ENCODE peak calls at places on chromosomes 2 and 18, in nine cellular contexts. One of them, this sample, is unnamed.

GRCh38 chr2:169741-170140 is 94.1 kb downstream of the SH3YL1 start:
- DNase-seq in NCI-H1694 treated with DMSO at 0.1 percent for 48 hours: no peak
- DNase-seq in GM12865: no peak
- DNase-seq in uterus: no peak
- DNase-seq in NCI-H748 treated with DMSO at 0.1 percent for 48 hours: no peak
- DNase-seq in transverse colon: no peak
- DNase-seq in right cardiac atrium: no peak
- DNase-seq in A549: no peak
- DNase-seq in Right ventricle myocardium superior: no peak
- DNase-seq in this sample: no peak

GRCh38 chr2:155372969-155373368 is 674.5 kb downstream of the KCNJ3 start:
- DNase-seq in NCI-H1694 treated with DMSO at 0.1 percent for 48 hours: peak
- DNase-seq in NCI-H748 treated with DMSO at 0.1 percent for 48 hours: peak
- DNase-seq in right cardiac atrium: no peak
- DNase-seq in Right ventricle myocardium superior: no peak
- DNase-seq in uterus: no peak
- DNase-seq in A549: no peak
- DNase-seq in transverse colon: no peak
- DNase-seq in GM12865: no peak
- DNase-seq in this sample: peak

GRCh38 chr2:36589230-36589630 is 8.7 kb downstream of the FEZ2 start:
- DNase-seq in A549: no peak
- DNase-seq in NCI-H748 treated with DMSO at 0.1 percent for 48 hours: no peak
- DNase-seq in Right ventricle myocardium superior: no peak
- DNase-seq in transverse colon: no peak
- DNase-seq in uterus: no peak
- DNase-seq in NCI-H1694 treated with DMSO at 0.1 percent for 48 hours: no peak
- DNase-seq in right cardiac atrium: no peak
- DNase-seq in GM12865: no peak
- DNase-seq in this sample: no peak

GRCh38 chr18:26493021-26493420 is 55.3 kb downstream of the KCTD1 start:
- DNase-seq in NCI-H748 treated with DMSO at 0.1 percent for 48 hours: no peak
- DNase-seq in uterus: no peak
- DNase-seq in GM12865: no peak
- DNase-seq in Right ventricle myocardium superior: no peak
- DNase-seq in transverse colon: no peak
- DNase-seq in right cardiac atrium: no peak
- DNase-seq in A549: no peak
- DNase-seq in NCI-H1694 treated with DMSO at 0.1 percent for 48 hours: no peak
- DNase-seq in this sample: no peak

GRCh38 chr2:1556776-1557466 is 143.7 kb downstream of the TPO start:
- DNase-seq in uterus: no peak
- DNase-seq in transverse colon: no peak
- DNase-seq in GM12865: no peak
- DNase-seq in Right ventricle myocardium superior: no peak
- DNase-seq in NCI-H1694 treated with DMSO at 0.1 percent for 48 hours: no peak
- DNase-seq in A549: peak
- DNase-seq in NCI-H748 treated with DMSO at 0.1 percent for 48 hours: no peak
- DNase-seq in right cardiac atrium: peak
- DNase-seq in this sample: no peak

GRCh38 chr2:222756951-222757645 is 85.6 kb downstream of the MOGAT1 start:
- DNase-seq in GM12865: no peak
- DNase-seq in Right ventricle myocardium superior: no peak
- DNase-seq in uterus: no peak
- DNase-seq in A549: peak
- DNase-seq in NCI-H748 treated with DMSO at 0.1 percent for 48 hours: no peak
- DNase-seq in transverse colon: no peak
- DNase-seq in right cardiac atrium: no peak
- DNase-seq in NCI-H1694 treated with DMSO at 0.1 percent for 48 hours: no peak
- DNase-seq in this sample: no peak

GRCh38 chr18:21191596-21192307 is 50.3 kb upstream of the GREB1L start:
- DNase-seq in NCI-H1694 treated with DMSO at 0.1 percent for 48 hours: no peak
- DNase-seq in right cardiac atrium: peak
- DNase-seq in uterus: peak
- DNase-seq in Right ventricle myocardium superior: peak
- DNase-seq in transverse colon: peak
- DNase-seq in A549: peak
- DNase-seq in GM12865: peak
- DNase-seq in NCI-H748 treated with DMSO at 0.1 percent for 48 hours: peak
- DNase-seq in this sample: peak

GRCh38 chr18:13568443-13569392 is 157.6 kb downstream of the FAM210A start:
- DNase-seq in Right ventricle myocardium superior: no peak
- DNase-seq in uterus: no peak
- DNase-seq in A549: no peak
- DNase-seq in NCI-H748 treated with DMSO at 0.1 percent for 48 hours: no peak
- DNase-seq in right cardiac atrium: no peak
- DNase-seq in transverse colon: no peak
- DNase-seq in GM12865: peak
- DNase-seq in NCI-H1694 treated with DMSO at 0.1 percent for 48 hours: no peak
- DNase-seq in this sample: no peak

GRCh38 chr2:31138037-31138962 is at the start of gene GALNT14:
- DNase-seq in A549: peak
- DNase-seq in NCI-H1694 treated with DMSO at 0.1 percent for 48 hours: peak
- DNase-seq in NCI-H748 treated with DMSO at 0.1 percent for 48 hours: peak
- DNase-seq in transverse colon: peak
- DNase-seq in GM12865: peak
- DNase-seq in right cardiac atrium: peak
- DNase-seq in uterus: peak
- DNase-seq in Right ventricle myocardium superior: peak
- DNase-seq in this sample: no peak

GRCh38 chr2:61793389-61793836 is 60.4 kb downstream of the FAM161A start:
- DNase-seq in GM12865: peak
- DNase-seq in A549: peak
- DNase-seq in Right ventricle myocardium superior: peak
- DNase-seq in NCI-H1694 treated with DMSO at 0.1 percent for 48 hours: peak
- DNase-seq in right cardiac atrium: peak
- DNase-seq in uterus: peak
- DNase-seq in NCI-H748 treated with DMSO at 0.1 percent for 48 hours: peak
- DNase-seq in transverse colon: peak
- DNase-seq in this sample: peak

GRCh38 chr18:34772887-34773286 is 62.8 kb downstream of the DTNA start:
- DNase-seq in right cardiac atrium: no peak
- DNase-seq in A549: no peak
- DNase-seq in NCI-H748 treated with DMSO at 0.1 percent for 48 hours: no peak
- DNase-seq in Right ventricle myocardium superior: no peak
- DNase-seq in NCI-H1694 treated with DMSO at 0.1 percent for 48 hours: no peak
- DNase-seq in GM12865: no peak
- DNase-seq in uterus: no peak
- DNase-seq in transverse colon: no peak
- DNase-seq in this sample: no peak

GRCh38 chr2:186917866-186918265 is 68.9 kb upstream of the ZSWIM2 start:
- DNase-seq in right cardiac atrium: no peak
- DNase-seq in NCI-H1694 treated with DMSO at 0.1 percent for 48 hours: no peak
- DNase-seq in transverse colon: no peak
- DNase-seq in uterus: no peak
- DNase-seq in NCI-H748 treated with DMSO at 0.1 percent for 48 hours: no peak
- DNase-seq in A549: no peak
- DNase-seq in GM12865: no peak
- DNase-seq in Right ventricle myocardium superior: no peak
- DNase-seq in this sample: no peak

GRCh38 chr2:164182116-164182637 is 439.1 kb downstream of the GRB14 start:
- DNase-seq in right cardiac atrium: no peak
- DNase-seq in A549: no peak
- DNase-seq in GM12865: no peak
- DNase-seq in NCI-H1694 treated with DMSO at 0.1 percent for 48 hours: no peak
- DNase-seq in uterus: no peak
- DNase-seq in Right ventricle myocardium superior: no peak
- DNase-seq in NCI-H748 treated with DMSO at 0.1 percent for 48 hours: no peak
- DNase-seq in transverse colon: no peak
- DNase-seq in this sample: no peak

GRCh38 chr2:44275915-44276279 is 617 bp downstream of the SLC3A1 start:
- DNase-seq in uterus: no peak
- DNase-seq in transverse colon: no peak
- DNase-seq in right cardiac atrium: no peak
- DNase-seq in NCI-H748 treated with DMSO at 0.1 percent for 48 hours: no peak
- DNase-seq in A549: no peak
- DNase-seq in Right ventricle myocardium superior: no peak
- DNase-seq in NCI-H1694 treated with DMSO at 0.1 percent for 48 hours: no peak
- DNase-seq in GM12865: no peak
- DNase-seq in this sample: no peak

GRCh38 chr2:219476605-219477578 is 21.8 kb upstream of the GMPPA start:
- DNase-seq in NCI-H1694 treated with DMSO at 0.1 percent for 48 hours: peak
- DNase-seq in GM12865: no peak
- DNase-seq in transverse colon: no peak
- DNase-seq in A549: no peak
- DNase-seq in NCI-H748 treated with DMSO at 0.1 percent for 48 hours: no peak
- DNase-seq in uterus: peak
- DNase-seq in right cardiac atrium: no peak
- DNase-seq in Right ventricle myocardium superior: no peak
- DNase-seq in this sample: no peak

GRCh38 chr2:61193670-61194561 is 31.9 kb downstream of the C2orf74 start:
- DNase-seq in right cardiac atrium: no peak
- DNase-seq in A549: no peak
- DNase-seq in NCI-H1694 treated with DMSO at 0.1 percent for 48 hours: no peak
- DNase-seq in GM12865: no peak
- DNase-seq in transverse colon: no peak
- DNase-seq in uterus: no peak
- DNase-seq in Right ventricle myocardium superior: no peak
- DNase-seq in NCI-H748 treated with DMSO at 0.1 percent for 48 hours: no peak
- DNase-seq in this sample: no peak

GRCh38 chr2:2767837-2768236 is 436.8 kb upstream of the MYT1L start:
- DNase-seq in Right ventricle myocardium superior: no peak
- DNase-seq in GM12865: no peak
- DNase-seq in uterus: no peak
- DNase-seq in transverse colon: no peak
- DNase-seq in NCI-H1694 treated with DMSO at 0.1 percent for 48 hours: no peak
- DNase-seq in A549: no peak
- DNase-seq in NCI-H748 treated with DMSO at 0.1 percent for 48 hours: no peak
- DNase-seq in right cardiac atrium: no peak
- DNase-seq in this sample: no peak

This sample was measured in NCI-H2227 treated with DMSO at 0.1 percent for 48 hours.